ENCODE peak calls at places on chromosomes 16 and 17, in five cellular contexts. B, Y, F, C and L are unnamed samples.

GRCh38 chr17:34259151-34259550 is 4.1 kb downstream of the CCL2 start:
- DNase-seq in Y (no peak), C (no peak), B (no peak), F (no peak), L (no peak)

GRCh38 chr16:68379472-68380347 is 68.6 kb downstream of the SMPD3 start:
- DNase-seq in B (no peak), F (no peak), Y (peak), C (no peak), L (no peak)

GRCh38 chr17:33021731-33022408 is 30.2 kb downstream of the SPACA3 start:
- DNase-seq in Y (no peak), C (no peak), B (no peak), F (no peak), L (no peak)

GRCh38 chr16:80299416-80299815 is 241.4 kb upstream of the DYNLRB2 start:
- DNase-seq in C (no peak), F (no peak), B (no peak), Y (no peak), L (no peak)

GRCh38 chr16:49608801-49609200 is 235.2 kb downstream of the C16orf78 start:
- DNase-seq in B (no peak), C (no peak), F (no peak), Y (no peak), L (peak)

GRCh38 chr17:45405250-45406086 is 27.2 kb downstream of the ARHGAP27 start:
- DNase-seq in Y (no peak), B (no peak), F (no peak), C (no peak), L (no peak)

GRCh38 chr17:20300399-20301037 is 166.8 kb downstream of the LGALS9B start:
- DNase-seq in Y (no peak), B (no peak), F (no peak), C (no peak), L (no peak)

GRCh38 chr17:41403409-41404023 is 6.1 kb upstream of the KRT31 start:
- DNase-seq in F (no peak), Y (no peak), B (no peak), C (no peak), L (no peak)

GRCh38 chr16:86381491-86381890 is 128.8 kb upstream of the FOXF1 start:
- DNase-seq in F (no peak), Y (no peak), B (no peak), C (no peak), L (no peak)

GRCh38 chr16:57242650-57243049 is 2.4 kb upstream of the ARL2BP start:
- DNase-seq in B (no peak), F (no peak), C (no peak), Y (no peak), L (no peak)

GRCh38 chr17:72199256-72199655 is 78.4 kb downstream of the SOX9 start:
- DNase-seq in F (no peak), C (no peak), Y (no peak), B (no peak), L (no peak)

GRCh38 chr16:27240948-27241531 is 27.5 kb downstream of the NSMCE1 start:
- DNase-seq in C (no peak), Y (no peak), B (no peak), F (no peak), L (no peak)

GRCh38 chr17:49834118-49834743 is 13.6 kb downstream of the TAC4 start:
- DNase-seq in F (no peak), B (no peak), C (no peak), Y (no peak), L (no peak)

GRCh38 chr17:42034059-42034458 is 14.2 kb downstream of the NKIRAS2 start:
- DNase-seq in Y (no peak), C (no peak), F (no peak), B (no peak), L (peak)

GRCh38 chr17:42113293-42114069 is 967 bp upstream of the DHX58 start:
- DNase-seq in Y (no peak), F (no peak), B (no peak), C (no peak), L (no peak)

GRCh38 chr17:40563371-40564052 is 1.8 kb downstream of the CCR7 start:
- DNase-seq in C (no peak), B (no peak), F (peak), Y (no peak), L (peak)

GRCh38 chr16:69179255-69180010 is 7.5 kb upstream of the SNTB2 start:
- DNase-seq in C (no peak), B (no peak), Y (peak), F (no peak), L (no peak)

GRCh38 chr16:88345031-88345942 is 37.5 kb upstream of the ZNF469 start:
- DNase-seq in Y (peak), B (no peak), C (no peak), F (no peak), L (no peak)

GRCh38 chr16:76926042-76926441 is 264.9 kb upstream of the MON1B start:
- DNase-seq in C (no peak), Y (no peak), B (no peak), F (no peak), L (no peak)

GRCh38 chr17:60573139-60573975 is 26.6 kb upstream of the PPM1D start:
- DNase-seq in F (no peak), C (no peak), B (no peak), Y (no peak), L (no peak)

GRCh38 chr17:49337900-49338299 is 24.1 kb downstream of the ZNF652 start:
- DNase-seq in F (no peak), B (no peak), Y (no peak), C (no peak), L (no peak)

GRCh38 chr17:3890082-3890892 is 2.6 kb downstream of the CAMKK1 start:
- DNase-seq in C (no peak), B (no peak), F (no peak), Y (no peak), L (no peak)

GRCh38 chr16:84673561-84673960 is 25.2 kb downstream of the KLHL36 start:
- DNase-seq in F (no peak), C (no peak), B (no peak), Y (no peak), L (no peak)

GRCh38 chr17:57293077-57293476 is 36.8 kb downstream of the MSI2 start:
- DNase-seq in B (no peak), C (no peak), F (no peak), Y (no peak), L (no peak)

GRCh38 chr17:36722121-36722902 is 120.9 kb downstream of the MRM1 start:
- DNase-seq in Y (peak), B (peak), C (peak), F (peak), L (peak)

GRCh38 chr16:89828199-89828869 is at the start of gene SPIRE2:
- DNase-seq in B (peak), C (peak), Y (peak), F (peak), L (peak)

GRCh38 chr16:23534868-23535860 is 22.0 kb downstream of the EARS2 start:
- DNase-seq in B (no peak), Y (no peak), F (no peak), C (no peak), L (no peak)

GRCh38 chr17:15462962-15463361 is 4.5 kb downstream of the CDRT4 start:
- DNase-seq in B (no peak), Y (no peak), C (no peak), F (no peak), L (no peak)

GRCh38 chr16:3945751-3946603 is 65.5 kb upstream of the CREBBP start:
- DNase-seq in B (no peak), F (no peak), C (no peak), Y (peak), L (no peak)

GRCh38 chr16:80723091-80723490 is 81.3 kb downstream of the CDYL2 start:
- DNase-seq in C (no peak), F (no peak), Y (no peak), B (no peak), L (no peak)

GRCh38 chr16:10297341-10298006 is 88.4 kb upstream of the ATF7IP2 start:
- DNase-seq in B (no peak), C (peak), Y (no peak), F (no peak), L (peak)

GRCh38 chr17:9905902-9906301 is 831 bp upstream of the RCVRN start:
- DNase-seq in F (no peak), C (peak), B (no peak), Y (no peak), L (peak)

GRCh38 chr16:88059701-88060386 is 108.6 kb downstream of the BANP start:
- DNase-seq in C (no peak), B (no peak), F (no peak), Y (no peak), L (no peak)

GRCh38 chr17:43881758-43882505 is 25.4 kb downstream of the MPP2 start:
- DNase-seq in C (no peak), F (no peak), Y (no peak), B (no peak), L (no peak)

GRCh38 chr16:52451971-52452421 is 94.9 kb downstream of the TOX3 start:
- DNase-seq in F (no peak), Y (no peak), C (no peak), B (no peak), L (no peak)

GRCh38 chr17:81942167-81942553 is 4.9 kb downstream of the MYADML2 start:
- DNase-seq in Y (no peak), F (no peak), C (no peak), B (no peak), L (no peak)

GRCh38 chr16:68216240-68216639 is 19.7 kb downstream of the ESRP2 start:
- DNase-seq in C (no peak), B (no peak), Y (no peak), F (no peak), L (no peak)

GRCh38 chr17:31422443-31422842 is 31.0 kb downstream of the RAB11FIP4 start:
- DNase-seq in B (no peak), F (no peak), C (no peak), Y (no peak), L (no peak)